ENCODE peak calls at places on chromosome 22, in four cellular contexts. N is mammary epithelial cell, L is K562, O is endodermal cell. V is an unnamed sample. For H3K4me1, the result is how much of the 10 kb centered on the place peaks cover.

GRCh38 chr22:19942886-19943664 is 1.5 kb upstream of the TXNRD2 start:
- DNase-seq in N (peak), O (no peak), L (no peak), V (peak)

GRCh38 chr22:50691521-50691920 is 18.9 kb downstream of the SHANK3 start:
- DNase-seq in N (peak), O (peak), L (peak), V (no peak)

GRCh38 chr22:31603081-31603525 is 58.9 kb downstream of the PISD start:
- DNase-seq in O (no peak), N (no peak), L (peak), V (no peak)

GRCh38 chr22:35312198-35313059 is 12.7 kb downstream of the TOM1 start:
- DNase-seq in N (peak), O (no peak), L (no peak), V (peak)

GRCh38 chr22:33923660-33924246 is 3.5 kb upstream of the LARGE1 start:
- DNase-seq in O (peak), N (peak), L (peak), V (peak)

GRCh38 chr22:48743601-48744282 is 1083.9 kb downstream of the BRD1 start:
- DNase-seq in N (no peak), O (peak), L (no peak), V (no peak)

GRCh38 chr22:30208631-30209603 is 37.6 kb downstream of the LIF start:
- DNase-seq in N (no peak), L (peak), O (peak), V (peak)

GRCh38 chr22:17436981-17437410 is 67.7 kb downstream of the CECR2 start:
- DNase-seq in O (peak), L (no peak), N (no peak), V (no peak)

GRCh38 chr22:32329202-32329645 is 28.4 kb upstream of the RFPL3 start:
- DNase-seq in N (no peak), O (peak), L (no peak), V (no peak)

GRCh38 chr22:19891350-19892248 is 36.9 kb upstream of the GNB1L start:
- DNase-seq in N (peak), O (peak), L (peak), V (peak)

GRCh38 chr22:29663230-29663826 is 56.5 kb upstream of the CABP7 start:
- DNase-seq in N (peak), L (no peak), O (no peak), V (peak)

GRCh38 chr22:41929158-41929896 is 2.7 kb upstream of the TNFRSF13C start:
- DNase-seq in N (no peak), L (no peak), O (peak), V (no peak)

GRCh38 chr22:48624401-48624800 is 1203.3 kb downstream of the BRD1 start:
- DNase-seq in O (no peak), L (no peak), N (no peak), V (no peak)

GRCh38 chr22:17795661-17796548 is 21.6 kb upstream of the BID start:
- DNase-seq in O (no peak), N (no peak), L (no peak), V (no peak)

DNA sequence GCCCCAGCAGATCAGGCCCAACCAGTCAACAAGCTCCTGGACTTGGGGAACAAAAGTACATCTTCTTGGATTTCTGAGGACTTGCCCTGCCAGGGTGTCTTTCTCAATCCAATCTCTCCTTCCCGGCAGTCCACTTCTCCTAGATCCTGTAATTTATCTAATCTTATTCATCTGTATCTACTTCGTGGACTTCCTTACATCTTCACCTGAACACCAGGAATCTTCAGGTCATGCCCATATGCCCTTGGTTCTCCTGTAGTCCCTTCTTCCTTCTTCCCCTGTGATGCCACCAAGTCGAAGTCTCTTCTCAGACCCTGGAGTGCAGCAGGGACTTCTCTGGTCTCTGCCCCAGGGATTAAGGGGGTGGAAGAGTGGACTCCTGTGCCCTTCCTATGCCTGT is 100.3 kb downstream of the ZNF280B start:
- DNase-seq in O (no peak), L (no peak), N (no peak), V (no peak)
- H3K4me1 ChIP-seq in O (under half), L (under half), N (under half), V (under half)

DNA sequence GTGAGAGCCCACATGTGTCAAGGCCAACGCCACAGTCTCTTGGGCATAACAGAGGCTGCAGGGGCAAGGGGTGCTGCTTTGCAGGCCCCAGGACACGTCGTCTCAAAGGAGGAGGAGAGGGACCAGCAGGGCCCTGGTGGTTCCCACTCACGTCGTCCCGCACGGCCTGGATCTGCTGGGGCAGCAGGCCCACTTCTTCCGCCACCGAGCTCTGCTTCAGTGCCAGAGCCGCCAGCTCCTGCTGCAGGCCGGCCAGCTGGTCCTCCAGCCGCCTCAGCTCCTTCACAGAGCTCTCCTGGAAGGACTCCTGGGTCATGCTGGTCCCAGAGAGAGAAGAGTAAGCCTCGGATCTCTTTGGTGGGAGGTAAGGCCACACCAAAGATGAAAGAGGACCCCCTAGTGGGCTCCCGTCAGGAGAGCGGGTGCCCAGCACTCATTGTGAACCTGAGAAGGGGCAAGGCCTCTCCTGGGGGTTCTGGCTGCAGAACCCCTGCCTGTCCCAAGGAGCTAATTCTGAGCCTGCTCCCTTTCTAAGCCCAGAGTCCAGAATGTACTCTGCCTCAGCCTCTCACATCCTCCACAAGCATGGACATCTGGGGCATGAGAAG is 15.6 kb downstream of the SUN2 start:
- DNase-seq in L (no peak), O (no peak), N (no peak), V (no peak)
- H3K27ac ChIP-seq in L (no peak), O (no peak), N (no peak), V (no peak)

DNA sequence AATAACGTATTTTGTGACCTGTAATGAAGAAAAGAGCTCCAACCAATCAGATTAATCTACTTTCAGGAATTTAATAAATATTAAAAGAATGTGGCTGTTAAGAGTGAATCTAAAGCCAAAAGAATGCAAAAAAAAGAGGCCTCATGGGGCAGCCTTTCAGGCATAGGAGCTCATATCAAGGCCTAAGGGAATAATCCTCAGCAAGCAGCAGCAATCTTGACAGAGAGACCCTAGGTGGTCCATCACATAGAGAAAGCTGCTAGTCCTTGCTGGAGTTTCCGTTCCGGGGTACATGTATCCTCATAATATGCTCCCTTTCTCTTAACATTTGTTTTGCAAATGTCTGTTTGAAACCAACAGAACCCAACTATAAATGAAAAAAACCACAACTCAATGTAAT is 313.2 kb upstream of the PITPNB start:
- DNase-seq in L (no peak), O (no peak), N (no peak), V (no peak)
- H3K9ac ChIP-seq in L (no peak), O (no peak), N (no peak), V (no peak)

GRCh38 chr22:23112472-23113012 is 29.2 kb downstream of the RSPH14 start:
- DNase-seq in L (no peak), O (no peak), N (no peak), V (no peak)

GRCh38 chr22:23109441-23109978 is 32.3 kb downstream of the RSPH14 start:
- DNase-seq in O (no peak), N (no peak), L (no peak), V (no peak)

GRCh38 chr22:23109079-23109347 is 32.8 kb downstream of the RSPH14 start:
- DNase-seq in L (no peak), N (no peak), O (no peak), V (no peak)

GRCh38 chr22:23110190-23110921 is 31.4 kb downstream of the RSPH14 start:
- DNase-seq in O (no peak), L (peak), N (no peak), V (no peak)

DNA sequence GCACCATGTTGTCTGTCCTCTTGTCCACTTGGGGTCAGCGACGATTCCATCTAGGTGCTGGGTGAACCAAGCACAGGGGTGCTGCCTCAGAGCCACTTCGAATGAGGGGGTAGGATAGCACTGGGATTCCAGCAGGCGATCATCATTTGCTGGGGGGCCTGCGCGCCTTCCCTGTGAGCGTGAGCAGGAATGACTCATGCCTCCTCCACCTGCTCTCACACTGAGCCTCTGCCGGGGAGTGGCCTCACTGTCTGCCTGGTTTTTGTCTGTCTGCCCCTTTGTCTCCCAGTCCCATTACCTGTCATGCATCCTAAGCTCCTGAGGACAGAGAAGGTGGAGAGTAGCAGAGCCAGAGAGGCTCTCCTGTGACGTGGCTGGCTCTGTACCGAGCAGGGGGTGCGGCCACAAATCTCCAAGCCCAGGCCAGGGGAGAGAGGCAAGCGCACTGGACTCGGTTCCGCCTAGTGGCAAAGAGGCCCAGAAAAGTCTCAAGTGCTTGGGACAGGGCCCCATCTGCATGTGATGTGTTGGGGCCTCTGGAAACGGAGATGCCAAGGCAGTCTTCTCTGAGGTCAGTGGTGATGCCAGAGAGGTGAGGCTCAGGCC is 30.8 kb downstream of the RSPH14 start:
- DNase-seq in O (no peak), N (no peak), L (peak), V (no peak)
- H3K4me1 ChIP-seq in O (under half), N (under half), L (under half), V (under half)

DNA sequence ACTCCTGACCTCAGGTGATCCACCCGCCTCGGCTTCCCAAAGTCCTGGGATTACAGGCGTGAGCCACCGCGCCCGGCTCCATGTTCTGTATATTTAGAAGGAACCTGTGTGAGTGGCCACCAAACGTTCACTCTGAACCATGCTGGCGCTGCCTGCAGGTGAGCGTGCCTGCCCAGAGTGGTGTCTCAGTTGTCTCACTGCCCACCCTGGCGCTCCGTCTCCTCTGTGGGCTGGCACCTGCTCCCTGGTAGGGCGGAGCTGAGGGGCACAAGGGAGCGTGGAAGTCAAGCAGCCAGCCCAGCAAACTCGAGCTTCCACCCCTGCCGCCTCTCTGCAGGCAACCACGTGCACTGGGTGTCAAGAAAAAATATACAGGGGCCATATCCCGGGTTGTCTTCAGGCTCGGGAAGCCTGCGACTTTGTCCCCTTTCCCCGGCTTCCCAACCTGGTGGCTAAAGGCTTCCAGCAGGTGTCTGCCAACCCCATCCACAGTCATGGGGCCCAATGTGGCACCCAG is 16.7 kb downstream of the TXN2 start:
- DNase-seq in L (no peak), N (no peak), O (no peak), V (no peak)
- H3K27ac ChIP-seq in L (no peak), N (peak), O (no peak), V (peak)

GRCh38 chr22:27340047-27340446 is 461.5 kb downstream of the MN1 start:
- DNase-seq in O (no peak), L (no peak), N (no peak), V (no peak)

GRCh38 chr22:27335102-27335660 is 466.4 kb downstream of the MN1 start:
- DNase-seq in N (no peak), L (no peak), O (no peak), V (no peak)

GRCh38 chr22:27331526-27332281 is 469.9 kb downstream of the MN1 start:
- DNase-seq in L (no peak), N (no peak), O (peak), V (peak)

GRCh38 chr22:27337676-27338075 is 463.9 kb downstream of the MN1 start:
- DNase-seq in O (no peak), N (no peak), L (no peak), V (no peak)

GRCh38 chr22:27336151-27337090 is 465.1 kb downstream of the MN1 start:
- DNase-seq in L (no peak), O (no peak), N (peak), V (peak)
- H3K9ac ChIP-seq in L (no peak), O (no peak), N (no peak), V (no peak)

GRCh38 chr22:25956801-25957200 is 212.5 kb upstream of the SEZ6L start:
- DNase-seq in L (no peak), O (no peak), N (no peak), V (no peak)
- H3K4me1 ChIP-seq in L (under half), O (under half), N (under half), V (under half)

DNA sequence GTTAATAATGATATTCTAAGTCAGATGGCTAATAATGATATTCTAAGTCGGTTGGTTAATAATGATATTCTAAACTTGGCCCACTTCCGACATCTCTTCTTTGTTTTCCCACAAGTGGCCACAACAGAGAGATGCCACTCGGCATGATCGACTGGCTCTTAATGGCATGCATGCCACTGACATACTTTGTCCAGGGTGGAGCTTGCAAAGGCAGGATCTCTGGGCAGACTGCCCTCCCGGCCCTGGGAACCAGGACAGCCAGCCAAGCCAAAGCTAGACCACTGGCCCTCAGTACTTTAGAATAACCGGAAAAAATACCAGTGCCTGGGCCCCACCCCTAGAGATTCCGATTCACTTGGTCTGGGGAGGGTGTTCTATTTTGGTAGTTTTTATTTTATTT is 78.1 kb downstream of the KIAA1671 start:
- DNase-seq in N (no peak), L (no peak), O (no peak), V (no peak)
- H3K27ac ChIP-seq in N (no peak), L (no peak), O (no peak), V (no peak)

GRCh38 chr22:38750638-38751037 is 5.2 kb downstream of the SUN2 start:
- DNase-seq in N (no peak), L (no peak), O (no peak), V (no peak)

GRCh38 chr22:38751066-38751421 is 4.8 kb downstream of the SUN2 start:
- DNase-seq in L (no peak), O (no peak), N (no peak), V (no peak)

GRCh38 chr22:38750104-38750503 is 5.7 kb downstream of the SUN2 start:
- DNase-seq in N (no peak), O (no peak), L (no peak), V (no peak)

GRCh38 chr22:38753894-38754246 is 1.9 kb downstream of the SUN2 start:
- DNase-seq in O (no peak), N (no peak), L (no peak), V (no peak)

DNA sequence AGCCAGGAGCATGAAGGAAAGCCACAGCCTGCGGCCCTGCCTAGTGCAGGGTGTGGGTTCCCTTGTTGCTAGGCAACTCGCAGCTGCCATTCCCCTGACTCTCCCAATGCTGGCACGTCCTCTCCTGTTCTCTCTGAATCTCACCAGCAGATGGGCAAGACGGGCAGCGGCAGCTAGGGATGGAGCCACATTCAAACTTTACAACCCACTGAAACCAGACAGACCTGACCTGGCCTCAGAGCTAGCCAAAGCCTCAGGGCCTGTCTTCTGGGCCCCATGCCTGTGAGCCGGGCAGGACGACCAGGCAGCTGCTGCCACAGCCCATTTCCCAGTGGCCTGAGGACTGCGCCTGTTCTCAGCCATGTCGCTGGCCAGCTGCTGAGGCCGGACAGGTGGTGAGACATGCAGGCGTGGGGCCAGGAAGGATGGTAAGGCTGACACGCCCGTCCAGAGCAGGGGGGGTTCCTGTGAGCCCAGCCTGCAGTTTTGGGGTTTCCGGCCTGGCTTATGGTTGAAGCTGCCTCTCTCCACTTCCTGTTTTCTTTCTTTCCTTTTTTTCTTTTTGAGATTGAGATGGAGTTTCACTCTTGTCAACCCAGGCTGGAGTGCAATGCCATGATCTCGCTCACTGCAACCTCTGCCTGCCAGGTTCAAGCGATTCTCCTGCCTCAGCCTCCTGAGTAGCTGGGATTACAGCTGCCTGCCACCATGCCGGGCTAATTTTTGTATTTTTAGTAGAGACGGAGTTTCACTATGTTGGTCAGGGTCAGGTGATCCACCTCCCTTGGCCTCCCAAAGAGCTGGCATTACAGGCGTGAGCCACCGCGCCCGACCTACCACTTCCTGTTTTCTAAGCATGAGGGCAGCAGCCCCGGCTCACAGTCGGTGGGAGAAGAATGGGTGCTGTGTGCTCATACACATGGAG is 4.1 kb downstream of the SUN2 start:
- DNase-seq in O (no peak), L (no peak), N (peak), V (peak)
- H3K9ac ChIP-seq in O (no peak), L (no peak), N (no peak), V (no peak)

GRCh38 chr22:39176067-39176621 is 23.7 kb upstream of the CBX7 start:
- DNase-seq in O (peak), N (no peak), L (no peak), V (peak)

GRCh38 chr22:39174498-39175120 is 22.1 kb upstream of the CBX7 start:
- DNase-seq in N (peak), L (peak), O (peak), V (peak)

GRCh38 chr22:39173787-39174497 is 21.5 kb upstream of the CBX7 start:
- DNase-seq in O (peak), L (no peak), N (no peak), V (no peak)

GRCh38 chr22:39176673-39177455 is 24.4 kb upstream of the CBX7 start:
- DNase-seq in N (no peak), O (peak), L (no peak), V (no peak)

GRCh38 chr22:39175127-39176066 is 22.9 kb upstream of the CBX7 start:
- DNase-seq in O (peak), L (no peak), N (no peak), V (no peak)
- H3K4me1 ChIP-seq in O (under half), L (under half), N (under half), V (under half)